ENCODE peak calls at places on chromosomes 2 and 18, in seven cellular contexts. I is tibial artery, C is lung, Y is hepatocyte, T is right cardiac atrium, F is iPS DF 6.9, E is IMR-90. S is an unnamed sample. For H3K9me3, the result is how much of the 10 kb centered on the place peaks cover.

GRCh38 chr18:62751341-62751821 is 36.0 kb downstream of the PHLPP1 start:
- DNase-seq in I (no peak), C (no peak), Y (no peak), T (peak), F (peak), E (peak), S (no peak)

GRCh38 chr2:55581875-55582547 is 35.4 kb downstream of the PPP4R3B start:
- DNase-seq in I (peak), C (no peak), Y (no peak), T (peak), F (no peak), E (peak), S (no peak)

GRCh38 chr2:217077841-217078407 is 218.1 kb upstream of the TNP1 start:
- DNase-seq in I (no peak), C (no peak), Y (no peak), T (no peak), F (no peak), E (peak), S (no peak)

GRCh38 chr2:205500951-205501350 is 181.3 kb upstream of the NRP2 start:
- DNase-seq in I (no peak), C (no peak), Y (no peak), T (no peak), F (no peak), E (no peak), S (no peak)

GRCh38 chr2:24597181-24597870 is 106.3 kb downstream of the NCOA1 start:
- DNase-seq in I (no peak), C (no peak), Y (no peak), T (no peak), F (no peak), E (no peak), S (no peak)

GRCh38 chr2:72915076-72915906 is 2.0 kb upstream of the EMX1 start:
- DNase-seq in I (no peak), C (no peak), Y (peak), T (no peak), F (no peak), E (no peak), S (no peak)

GRCh38 chr2:53600835-53601234 is 166.8 kb upstream of the CHAC2 start:
- DNase-seq in I (no peak), C (no peak), Y (no peak), T (no peak), F (no peak), E (no peak), S (no peak)

GRCh38 chr2:46032996-46033395 is 264.2 kb upstream of the EPAS1 start:
- DNase-seq in I (no peak), C (no peak), Y (no peak), T (no peak), F (no peak), E (no peak), S (no peak)

GRCh38 chr18:7117390-7118355 is at the start of gene LAMA1:
- DNase-seq in I (no peak), C (no peak), Y (peak), T (peak), F (peak), E (peak), S (peak)

GRCh38 chr2:178514664-178515063 is 34.4 kb downstream of the PLEKHA3 start:
- DNase-seq in I (no peak), C (no peak), Y (no peak), T (no peak), F (no peak), E (peak), S (no peak)

GRCh38 chr2:67384115-67384823 is 12.9 kb upstream of the ETAA1 start:
- DNase-seq in I (no peak), C (no peak), Y (no peak), T (no peak), F (no peak), E (no peak), S (no peak)

GRCh38 chr18:69636529-69637301 is 236.0 kb downstream of the DOK6 start:
- DNase-seq in I (no peak), C (no peak), Y (no peak), T (no peak), F (peak), E (no peak), S (no peak)

GRCh38 chr2:189379287-189379630 is 62.0 kb upstream of the WDR75 start:
- DNase-seq in I (no peak), C (no peak), Y (peak), T (no peak), F (no peak), E (peak), S (no peak)

GRCh38 chr2:44952143-44952805 is 10.8 kb downstream of the SIX3 start:
- DNase-seq in I (no peak), C (no peak), Y (peak), T (peak), F (no peak), E (peak), S (peak)

GRCh38 chr18:56148373-56148772 is 490.0 kb downstream of the TXNL1 start:
- DNase-seq in I (no peak), C (no peak), Y (no peak), T (no peak), F (no peak), E (peak), S (peak)

GRCh38 chr18:68564348-68564747 is 150.6 kb downstream of the TMX3 start:
- DNase-seq in I (no peak), C (no peak), Y (no peak), T (no peak), F (no peak), E (no peak), S (no peak)

GRCh38 chr18:72206814-72207213 is 337.3 kb downstream of the CBLN2 start:
- DNase-seq in I (no peak), C (no peak), Y (no peak), T (no peak), F (no peak), E (no peak), S (no peak)
- H3K9me3 ChIP-seq in I (under half), C (under half), Y (under half), T (under half), F (under half), E (under half), S (under half)

GRCh38 chr2:128036748-128037607 is 9.1 kb upstream of the SAP130 start:
- DNase-seq in I (no peak), C (no peak), Y (no peak), T (no peak), F (no peak), E (no peak), S (no peak)

GRCh38 chr2:128040166-128040771 is 12.4 kb upstream of the SAP130 start:
- DNase-seq in I (no peak), C (no peak), Y (no peak), T (no peak), F (no peak), E (no peak), S (no peak)

GRCh38 chr2:128037624-128038023 is 9.8 kb upstream of the SAP130 start:
- DNase-seq in I (no peak), C (no peak), Y (no peak), T (no peak), F (no peak), E (no peak), S (no peak)

GRCh38 chr2:128041561-128041960 is 13.7 kb upstream of the SAP130 start:
- DNase-seq in I (no peak), C (no peak), Y (no peak), T (no peak), F (no peak), E (no peak), S (no peak)

GRCh38 chr2:128039535-128039934 is 11.7 kb upstream of the SAP130 start:
- DNase-seq in I (no peak), C (no peak), Y (no peak), T (no peak), F (no peak), E (no peak), S (no peak)
- H3K9me3 ChIP-seq in I (under half), C (under half), Y (under half), T (under half), F (under half), E (under half), S (under half)

GRCh38 chr18:13700153-13700552 is 26.2 kb downstream of the FAM210A start:
- DNase-seq in I (no peak), C (no peak), Y (no peak), T (no peak), F (no peak), E (no peak), S (peak)

GRCh38 chr18:13703899-13704298 is 22.5 kb downstream of the FAM210A start:
- DNase-seq in I (no peak), C (no peak), Y (no peak), T (no peak), F (no peak), E (peak), S (no peak)
- H3K9me3 ChIP-seq in I (under half), C (under half), Y (under half), T (under half), F (under half), E (under half), S (under half)

DNA sequence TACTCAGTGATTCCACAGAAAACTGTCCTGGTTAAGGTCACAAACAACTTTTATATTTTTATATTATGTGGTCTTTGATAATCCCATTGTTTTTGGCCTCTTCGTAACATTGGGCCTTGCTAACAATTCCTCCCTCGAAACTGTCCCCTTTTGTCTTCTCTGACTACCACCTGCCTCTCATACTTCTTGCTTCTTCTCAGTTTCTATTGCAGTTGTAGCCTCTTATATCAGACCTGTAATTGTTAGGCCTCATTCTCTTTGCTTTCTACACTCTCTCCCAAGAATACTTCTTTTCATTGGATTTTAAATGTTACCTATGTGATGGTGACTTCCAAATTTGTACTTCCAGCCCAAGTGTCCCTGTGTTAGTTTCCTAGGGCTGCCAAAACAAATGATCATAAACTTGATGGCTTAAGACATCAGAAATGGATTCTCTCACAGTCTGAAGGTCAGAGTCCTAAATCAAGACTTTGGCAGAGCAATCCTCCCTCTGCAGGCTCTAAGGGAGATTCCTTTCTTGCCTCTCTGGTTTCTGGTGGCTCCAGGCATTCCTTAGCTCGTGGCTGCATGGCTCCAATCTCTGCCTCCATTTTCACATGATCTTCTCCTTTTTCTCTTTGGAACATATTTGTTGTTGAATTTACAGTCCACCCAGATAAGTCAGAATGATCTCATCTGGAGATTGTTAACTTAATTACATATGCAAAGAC is 44.5 kb downstream of the MC4R start:
- DNase-seq in I (no peak), C (no peak), Y (no peak), T (no peak), F (no peak), E (no peak), S (no peak)
- H3K9me3 ChIP-seq in I (under half), C (under half), Y (under half), T (under half), F (under half), E (under half), S (under half)

GRCh38 chr2:228875152-228875875 is 395.8 kb downstream of the PID1 start:
- DNase-seq in I (no peak), C (no peak), Y (no peak), T (no peak), F (no peak), E (no peak), S (no peak)
- H3K9me3 ChIP-seq in I (under half), C (under half), Y (under half), T (under half), F (under half), E (under half), S (under half)

GRCh38 chr2:115910270-115910669 is 1467.8 kb downstream of the DPP10 start:
- DNase-seq in I (no peak), C (no peak), Y (peak), T (no peak), F (no peak), E (no peak), S (no peak)

GRCh38 chr2:115908731-115909130 is 1466.3 kb downstream of the DPP10 start:
- DNase-seq in I (no peak), C (no peak), Y (no peak), T (no peak), F (no peak), E (no peak), S (no peak)
- H3K9me3 ChIP-seq in I (under half), C (under half), Y (under half), T (under half), F (under half), E (under half), S (under half)

GRCh38 chr2:95240091-95240490 is 32.8 kb downstream of the ZNF892 start:
- DNase-seq in I (no peak), C (no peak), Y (no peak), T (no peak), F (no peak), E (no peak), S (no peak)
- H3K9me3 ChIP-seq in I (half or more), C (under half), Y (under half), T (under half), F (under half), E (under half), S (under half)